ENCODE peak calls at places on chromosomes 16 and 17, in four cellular contexts. W is HCT116, O is SK-N-SH, K is GM23338. D is an unnamed sample.

GRCh38 chr17:4968916-4969550 is 1.4 kb upstream of the SPAG7 start:
- DNase-seq in W (no peak), O (peak; percentile 48), K (no peak), D (peak; percentile 38)

GRCh38 chr17:82907797-82908261 is 68.0 kb upstream of the ZNF750 start:
- DNase-seq in W (no peak), O (no peak), K (no peak), D (no peak)

GRCh38 chr17:4358154-4358553 is 8.3 kb downstream of the UBE2G1 start:
- DNase-seq in W (no peak), O (no peak), K (no peak), D (no peak)

GRCh38 chr17:70130274-70130673 is 39.1 kb upstream of the KCNJ2 start:
- DNase-seq in W (no peak), O (peak; percentile 21), K (no peak), D (no peak)

GRCh38 chr17:56640116-56640515 is 46.6 kb downstream of the NOG start:
- DNase-seq in W (no peak), O (no peak), K (no peak), D (no peak)

GRCh38 chr16:81137012-81137335 is 40.8 kb upstream of the GCSH start:
- DNase-seq in W (no peak), O (no peak), K (no peak), D (no peak)

GRCh38 chr17:40062347-40063033 is at the start of gene THRA:
- DNase-seq in W (no peak), O (peak; percentile 95), K (peak; percentile 78), D (no peak)

GRCh38 chr16:83733301-83733700 is 74.5 kb upstream of the HSBP1 start:
- DNase-seq in W (no peak), O (no peak), K (no peak), D (no peak)

GRCh38 chr16:13425840-13426239 is 494.1 kb upstream of the ERCC4 start:
- DNase-seq in W (no peak), O (no peak), K (no peak), D (no peak)

GRCh38 chr17:79825580-79825921 is 13.7 kb downstream of the CBX4 start:
- DNase-seq in W (no peak), O (no peak), K (no peak), D (no peak)

DNA sequence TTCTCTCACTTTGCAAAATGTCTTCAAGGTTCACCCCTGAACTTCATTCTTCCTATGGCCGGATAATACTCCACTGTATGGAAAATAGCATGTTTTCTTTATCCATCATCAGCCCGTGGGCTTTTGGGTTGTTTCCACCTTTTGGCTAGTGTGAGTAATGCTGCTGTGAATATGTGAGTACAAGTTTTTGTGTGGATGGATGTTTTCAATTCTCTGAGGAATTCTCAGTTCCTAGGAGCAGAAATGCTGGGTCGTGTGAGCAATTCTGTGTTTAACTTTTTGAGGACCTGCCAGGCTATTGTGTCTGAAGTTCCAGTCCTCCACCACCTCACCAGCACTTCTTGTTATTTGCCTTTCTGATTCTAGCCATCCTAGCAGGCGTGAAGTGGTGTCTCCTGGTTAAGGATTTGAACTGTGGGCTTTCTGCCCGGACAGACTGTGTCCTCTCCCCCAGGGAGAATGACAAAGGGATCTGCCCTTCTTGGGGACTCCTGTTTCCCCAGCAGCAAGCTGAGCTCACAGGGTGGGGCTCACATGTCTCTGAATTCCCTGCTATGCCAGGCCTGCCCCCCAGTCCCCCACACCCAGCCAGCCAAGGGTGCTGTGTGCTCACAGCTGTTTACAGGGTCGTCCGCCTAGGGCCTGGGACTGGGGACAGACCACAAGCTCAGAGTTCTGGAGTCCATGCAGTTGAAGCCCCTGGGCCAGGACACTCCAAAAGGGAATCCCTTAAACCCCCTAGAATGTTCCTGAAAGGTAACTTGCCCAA is 92.2 kb upstream of the CIBAR2 start:
- DNase-seq in W (no peak), O (no peak), K (no peak), D (peak; percentile 76)
- TF ChIP-seq POLR2AphosphoS5 in W (no peak), O (no peak), K (no peak), D (no peak)

GRCh38 chr17:72538443-72538842 is 417.6 kb downstream of the SOX9 start:
- DNase-seq in W (no peak), O (no peak), K (no peak), D (no peak)
- TF ChIP-seq POLR2AphosphoS5 in W (no peak), O (no peak), K (no peak), D (no peak)

GRCh38 chr17:32565401-32565800 is 78.6 kb downstream of the CDK5R1 start:
- DNase-seq in W (no peak), O (no peak), K (no peak), D (no peak)
- TF ChIP-seq POLR2AphosphoS5 in W (no peak), O (no peak), K (no peak), D (no peak)

GRCh38 chr16:89094252-89094901 is 725 bp downstream of the ACSF3 start:
- DNase-seq in W (no peak), O (peak; percentile 63), K (peak; percentile 63), D (peak; percentile 37)

GRCh38 chr16:89095401-89095974 is 1.8 kb downstream of the ACSF3 start:
- DNase-seq in W (no peak), O (no peak), K (peak; percentile 26), D (no peak)

GRCh38 chr16:89092013-89092412 is 1.6 kb upstream of the ACSF3 start:
- DNase-seq in W (no peak), O (no peak), K (no peak), D (no peak)

GRCh38 chr16:89096042-89096717 is 2.5 kb downstream of the ACSF3 start:
- DNase-seq in W (no peak), O (no peak), K (no peak), D (no peak)

GRCh38 chr16:89093602-89094251 is at the start of gene ACSF3:
- DNase-seq in W (no peak), O (peak; percentile 95), K (peak; percentile 60), D (peak; percentile 26)
- TF ChIP-seq POLR2AphosphoS5 in W (peak; percentile 84), O (peak; percentile 53), K (peak; percentile 53), D (peak; percentile 92)

GRCh38 chr16:69482410-69482951 is 58.1 kb downstream of the CYB5B start:
- DNase-seq in W (no peak), O (no peak), K (no peak), D (peak; percentile 97)
- TF ChIP-seq POLR2AphosphoS5 in W (no peak), O (no peak), K (no peak), D (peak; percentile 65)

DNA sequence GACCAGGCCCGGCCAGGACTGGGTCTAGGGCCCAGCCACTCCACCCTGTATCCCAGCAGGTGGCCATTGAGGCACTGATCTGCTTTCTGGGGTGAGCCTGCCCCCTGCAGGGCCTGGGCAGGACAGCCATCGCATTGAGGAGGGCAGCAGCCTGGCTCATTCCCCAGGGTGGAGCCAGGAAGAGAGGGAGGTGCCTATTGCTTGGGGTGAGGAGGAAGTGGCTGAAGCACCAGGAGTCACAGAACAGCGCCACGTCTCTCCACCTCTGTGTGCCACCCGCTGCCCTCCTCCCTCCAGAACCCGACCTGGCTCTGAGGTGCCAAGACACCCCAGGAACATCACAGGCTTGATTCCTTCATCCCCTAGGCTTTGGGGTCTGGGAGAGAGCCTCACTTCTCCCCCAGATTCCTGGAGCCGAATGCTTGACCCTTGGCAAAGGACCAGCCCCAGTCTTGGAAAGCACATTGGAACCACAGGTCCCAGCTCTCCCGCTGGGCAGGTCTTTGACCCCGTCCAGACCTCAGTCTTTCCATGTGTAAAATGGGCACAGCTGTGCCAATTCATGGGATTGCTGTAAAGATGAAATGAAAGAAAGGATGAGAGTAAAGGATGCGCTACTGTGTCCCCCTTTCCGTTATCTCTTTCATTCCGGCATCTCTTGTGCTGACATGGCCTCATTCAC is 7.2 kb upstream of the KRT36 start:
- DNase-seq in W (peak; percentile 87), O (peak; percentile 82), K (peak; percentile 86), D (peak; percentile 83)
- TF ChIP-seq POLR2AphosphoS5 in W (peak; percentile 84), O (no peak), K (no peak), D (no peak)

GRCh38 chr17:41667280-41668008 is 21.2 kb upstream of the EIF1 start:
- DNase-seq in W (no peak), O (no peak), K (no peak), D (no peak)
- TF ChIP-seq POLR2AphosphoS5 in W (no peak), O (no peak), K (no peak), D (no peak)

GRCh38 chr16:87170310-87170709 is 146.9 kb downstream of the C16orf95 start:
- DNase-seq in W (no peak), O (no peak), K (no peak), D (no peak)

GRCh38 chr16:87174061-87174460 is 143.1 kb downstream of the C16orf95 start:
- DNase-seq in W (no peak), O (no peak), K (peak; percentile 28), D (no peak)

GRCh38 chr16:87173294-87173883 is 143.8 kb downstream of the C16orf95 start:
- DNase-seq in W (no peak), O (no peak), K (no peak), D (peak; percentile 41)

GRCh38 chr16:87171723-87172122 is 145.5 kb downstream of the C16orf95 start:
- DNase-seq in W (no peak), O (no peak), K (no peak), D (no peak)

DNA sequence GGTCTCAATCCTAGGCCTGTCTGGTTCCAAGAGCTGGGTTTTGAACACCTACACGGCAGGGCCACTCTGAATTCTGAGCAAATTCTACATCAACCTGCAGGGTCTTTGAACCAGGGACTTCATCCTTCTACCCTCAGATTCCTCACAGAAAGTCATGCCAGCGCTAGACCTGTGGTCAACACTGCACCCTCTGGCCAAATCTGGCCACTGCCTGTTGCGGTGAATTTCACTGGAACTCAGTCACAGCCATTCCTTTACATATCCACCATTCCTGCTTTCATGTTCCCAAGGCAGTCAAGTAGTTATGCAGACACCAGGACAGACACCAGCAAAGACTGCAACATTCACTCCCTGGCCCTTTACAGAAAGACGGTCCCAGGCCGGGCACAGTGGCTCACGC is 144.6 kb downstream of the C16orf95 start:
- DNase-seq in W (no peak), O (no peak), K (peak; percentile 54), D (no peak)
- TF ChIP-seq POLR2AphosphoS5 in W (no peak), O (no peak), K (no peak), D (no peak)

GRCh38 chr16:88540346-88540977 is 29.7 kb upstream of the ZC3H18 start:
- DNase-seq in W (no peak), O (no peak), K (peak; percentile 0), D (no peak)

GRCh38 chr16:88541109-88541508 is 29.1 kb upstream of the ZC3H18 start:
- DNase-seq in W (no peak), O (no peak), K (peak; percentile 0), D (no peak)

GRCh38 chr16:88542231-88542630 is 28.0 kb upstream of the ZC3H18 start:
- DNase-seq in W (no peak), O (peak; percentile 10), K (no peak), D (no peak)

GRCh38 chr16:88543230-88543813 is 26.9 kb upstream of the ZC3H18 start:
- DNase-seq in W (no peak), O (no peak), K (no peak), D (no peak)

DNA sequence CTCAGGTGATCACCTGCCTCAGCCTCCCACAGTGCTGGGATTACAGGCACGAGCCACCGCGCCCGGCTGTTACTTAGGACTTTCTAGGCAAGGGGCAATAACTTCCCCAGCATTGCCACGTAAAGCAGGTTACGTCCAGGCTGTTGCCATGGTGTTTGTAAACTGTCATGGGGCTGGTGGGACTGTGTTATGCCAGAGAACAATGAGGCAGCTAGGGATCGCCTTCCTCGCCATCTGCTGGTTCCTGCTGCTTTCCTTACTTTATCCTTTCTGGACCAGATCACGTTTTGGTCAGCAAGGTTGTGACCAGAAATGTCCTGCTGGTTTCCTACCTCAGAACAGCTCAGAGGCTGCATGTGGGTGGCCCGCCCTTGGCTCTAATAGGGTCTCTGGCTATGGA is 28.4 kb upstream of the ZC3H18 start:
- DNase-seq in W (no peak), O (peak; percentile 4), K (peak; percentile 35), D (no peak)
- TF ChIP-seq POLR2AphosphoS5 in W (no peak), O (no peak), K (no peak), D (no peak)